ENCODE peak calls at places on chromosomes 13 and 19, in six cellular contexts. B, J, Q, D, E and M are unnamed samples.

GRCh38 chr13:93260591-93260990 is 34.0 kb downstream of the GPC6 start:
- DNase-seq in B (no peak), J (no peak), Q (no peak), D (no peak), E (no peak), M (no peak)

GRCh38 chr19:5799247-5800241 is 5.3 kb upstream of the NRTN start:
- DNase-seq in B (no peak), J (no peak), Q (no peak), D (no peak), E (no peak), M (no peak)

GRCh38 chr19:16873603-16874002 is 15.2 kb upstream of the F2RL3 start:
- DNase-seq in B (no peak), J (no peak), Q (no peak), D (no peak), E (no peak), M (no peak)

GRCh38 chr13:34038326-34039068 is 220.5 kb downstream of the RFC3 start:
- DNase-seq in B (no peak), J (no peak), Q (no peak), D (no peak), E (no peak), M (no peak)

GRCh38 chr19:3670796-3671679 is 29.2 kb downstream of the PIP5K1C start:
- DNase-seq in B (no peak), J (peak), Q (peak), D (peak), E (no peak), M (peak)

GRCh38 chr19:27676877-27677276 is 1536.1 kb downstream of the UQCRFS1 start:
- DNase-seq in B (no peak), J (no peak), Q (peak), D (no peak), E (no peak), M (no peak)

GRCh38 chr13:64985075-64985474 is 2245.1 kb downstream of the PCDH9 start:
- DNase-seq in B (no peak), J (no peak), Q (no peak), D (no peak), E (no peak), M (no peak)

GRCh38 chr13:83666126-83666525 is 216.1 kb downstream of the SLITRK1 start:
- DNase-seq in B (no peak), J (no peak), Q (no peak), D (no peak), E (no peak), M (no peak)

GRCh38 chr19:4523306-4524110 is 5.2 kb upstream of the PLIN4 start:
- DNase-seq in B (peak), J (no peak), Q (peak), D (no peak), E (peak), M (peak)

GRCh38 chr13:41919741-41920487 is 41.0 kb downstream of the VWA8 start:
- DNase-seq in B (no peak), J (no peak), Q (no peak), D (no peak), E (no peak), M (no peak)

GRCh38 chr19:3100331-3100730 is 6.2 kb downstream of the GNA11 start:
- DNase-seq in B (no peak), J (no peak), Q (no peak), D (no peak), E (no peak), M (no peak)

GRCh38 chr13:75299913-75300862 is 181.8 kb downstream of the TBC1D4 start:
- DNase-seq in B (no peak), J (no peak), Q (no peak), D (no peak), E (no peak), M (no peak)

GRCh38 chr13:29105779-29106178 is 285.6 kb downstream of the MTUS2 start:
- DNase-seq in B (no peak), J (no peak), Q (no peak), D (no peak), E (peak), M (no peak)

GRCh38 chr13:24623141-24623665 is 57.0 kb upstream of the ATP12A start:
- DNase-seq in B (no peak), J (no peak), Q (no peak), D (no peak), E (no peak), M (peak)

GRCh38 chr13:51644649-51645048 is 60.4 kb downstream of the WDFY2 start:
- DNase-seq in B (no peak), J (no peak), Q (no peak), D (no peak), E (no peak), M (no peak)

GRCh38 chr13:42140494-42140893 is 92.0 kb downstream of the DGKH start:
- DNase-seq in B (no peak), J (no peak), Q (no peak), D (no peak), E (no peak), M (no peak)

GRCh38 chr13:30739646-30740642 is 4.6 kb downstream of the ALOX5AP start:
- DNase-seq in B (peak), J (no peak), Q (no peak), D (no peak), E (no peak), M (no peak)

GRCh38 chr19:49852631-49853126 is 1.7 kb downstream of the PTOV1 start:
- DNase-seq in B (no peak), J (no peak), Q (no peak), D (no peak), E (no peak), M (no peak)

GRCh38 chr13:60047943-60048342 is 115.8 kb downstream of the DIAPH3 start:
- DNase-seq in B (no peak), J (no peak), Q (no peak), D (no peak), E (peak), M (no peak)

GRCh38 chr13:110014719-110015118 is 228.3 kb upstream of the IRS2 start:
- DNase-seq in B (no peak), J (no peak), Q (no peak), D (no peak), E (no peak), M (no peak)

GRCh38 chr13:79989251-79989661 is 351.7 kb downstream of the SPRY2 start:
- DNase-seq in B (no peak), J (no peak), Q (no peak), D (no peak), E (no peak), M (no peak)

DNA sequence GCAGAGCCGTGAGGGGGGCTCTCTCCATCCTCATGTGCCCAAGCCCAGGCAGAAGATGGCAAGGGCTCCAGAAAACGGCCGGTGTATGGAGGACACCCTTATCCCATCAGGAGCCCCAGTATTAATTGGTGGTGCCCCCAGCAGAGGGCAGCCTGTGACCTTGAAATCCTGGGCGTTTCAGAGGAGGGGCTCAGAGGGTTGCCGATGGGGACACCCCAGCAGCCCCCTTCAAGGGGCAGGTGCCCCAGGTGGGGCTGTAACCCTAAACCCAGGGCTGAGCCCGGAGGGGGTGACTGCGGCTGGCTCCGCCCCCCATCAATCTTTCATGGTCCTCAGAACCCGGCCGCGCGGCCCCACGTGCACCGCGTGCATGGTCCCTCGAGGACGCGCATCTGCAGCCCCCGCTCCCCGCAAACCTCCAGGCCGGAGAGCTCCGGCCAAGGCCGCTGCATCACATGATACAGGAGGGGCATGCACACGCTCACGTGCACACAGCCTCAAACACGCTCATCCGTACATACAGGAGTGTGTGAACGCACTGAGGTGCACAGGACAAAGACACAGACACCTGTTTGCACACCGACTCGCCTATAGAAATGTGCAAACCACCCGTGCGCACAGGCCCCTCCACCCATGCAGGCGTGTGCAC is 959 bp downstream of the RAB3A start:
- DNase-seq in B (no peak), J (no peak), Q (peak), D (peak), E (peak), M (no peak)
- H3K27ac ChIP-seq in B (peak), J (no peak), Q (no peak), D (peak), E (no peak), M (no peak)

GRCh38 chr19:14433454-14434156 is 499 bp downstream of the PKN1 start:
- DNase-seq in B (no peak), J (no peak), Q (peak), D (no peak), E (peak), M (peak)

GRCh38 chr19:14430712-14431111 is 2.4 kb upstream of the PKN1 start:
- DNase-seq in B (no peak), J (no peak), Q (no peak), D (no peak), E (no peak), M (no peak)

GRCh38 chr19:14434543-14435319 is 1.6 kb downstream of the PKN1 start:
- DNase-seq in B (no peak), J (peak), Q (peak), D (peak), E (no peak), M (no peak)

GRCh38 chr19:14434157-14434501 is 1.0 kb downstream of the PKN1 start:
- DNase-seq in B (no peak), J (no peak), Q (no peak), D (no peak), E (no peak), M (no peak)

DNA sequence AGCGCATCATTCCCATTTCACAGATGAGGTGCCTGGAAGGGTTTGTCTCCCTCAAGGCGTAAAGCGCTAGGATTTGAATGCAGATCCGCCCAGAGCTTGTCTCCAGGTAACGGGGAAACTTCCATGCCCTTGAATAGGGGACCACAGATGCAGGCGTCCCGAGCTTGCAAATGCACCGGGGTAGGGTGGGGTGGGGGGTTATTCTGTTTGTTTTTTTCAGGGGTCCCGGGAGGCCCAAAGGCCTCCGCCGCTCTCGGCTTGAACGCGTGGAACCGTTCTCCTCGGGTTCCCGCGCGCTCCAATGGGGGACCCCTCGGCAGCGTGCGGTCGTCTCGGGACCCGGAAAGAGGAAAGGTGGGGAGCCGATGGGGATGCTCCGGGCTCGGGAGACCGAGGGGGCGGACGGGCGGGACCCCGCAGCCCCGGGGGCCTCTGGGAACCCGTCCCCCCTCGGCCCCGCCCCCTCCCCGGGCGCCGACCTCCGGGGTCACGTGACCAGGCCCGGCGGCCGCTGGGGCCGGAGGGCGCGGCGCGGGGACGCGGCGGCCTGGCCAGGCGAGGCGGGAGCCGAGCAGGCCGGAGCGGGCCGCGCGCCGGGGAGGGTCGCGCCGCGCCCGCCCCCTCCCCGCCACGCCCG is at the start of gene PKN1:
- DNase-seq in B (no peak), J (no peak), Q (no peak), D (no peak), E (peak), M (peak)
- TF ChIP-seq POLR2AphosphoS5 in B (peak), J (no peak), Q (no peak), D (no peak), E (peak), M (peak)

GRCh38 chr19:13299838-13300237 is 149.6 kb downstream of the IER2 start:
- DNase-seq in B (no peak), J (no peak), Q (no peak), D (no peak), E (peak), M (no peak)
- TF ChIP-seq CTCF in B (no peak), J (no peak), Q (no peak), D (no peak), E (no peak), M (no peak)

GRCh38 chr19:19103167-19103566 is 35.1 kb downstream of the TMEM161A start:
- DNase-seq in B (peak), J (no peak), Q (no peak), D (no peak), E (no peak), M (no peak)
- H3K27ac ChIP-seq in B (peak), J (no peak), Q (no peak), D (no peak), E (no peak), M (no peak)

DNA sequence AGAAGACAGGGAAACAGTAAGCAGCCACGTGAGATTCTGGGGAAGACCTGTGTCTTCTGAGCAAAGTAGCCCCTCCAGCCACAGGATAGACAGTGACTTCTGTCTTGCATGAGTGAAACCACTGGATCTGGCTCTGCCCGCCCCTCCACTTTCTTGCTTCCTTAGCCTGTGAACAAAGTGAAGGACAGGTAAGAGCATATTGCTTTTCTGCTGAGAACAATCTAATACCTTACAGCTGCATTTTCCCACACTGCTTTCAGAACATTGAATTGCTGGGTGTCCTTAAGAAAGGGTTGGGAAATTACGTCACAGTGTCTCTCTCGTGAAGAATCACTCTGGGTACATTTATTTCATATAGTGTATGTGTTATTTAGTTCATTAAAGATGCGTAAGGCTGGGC is 11.1 kb downstream of the SLC25A15 start:
- DNase-seq in B (no peak), J (no peak), Q (no peak), D (no peak), E (no peak), M (no peak)
- TF ChIP-seq POLR2AphosphoS5 in B (no peak), J (no peak), Q (no peak), D (no peak), E (no peak), M (no peak)

DNA sequence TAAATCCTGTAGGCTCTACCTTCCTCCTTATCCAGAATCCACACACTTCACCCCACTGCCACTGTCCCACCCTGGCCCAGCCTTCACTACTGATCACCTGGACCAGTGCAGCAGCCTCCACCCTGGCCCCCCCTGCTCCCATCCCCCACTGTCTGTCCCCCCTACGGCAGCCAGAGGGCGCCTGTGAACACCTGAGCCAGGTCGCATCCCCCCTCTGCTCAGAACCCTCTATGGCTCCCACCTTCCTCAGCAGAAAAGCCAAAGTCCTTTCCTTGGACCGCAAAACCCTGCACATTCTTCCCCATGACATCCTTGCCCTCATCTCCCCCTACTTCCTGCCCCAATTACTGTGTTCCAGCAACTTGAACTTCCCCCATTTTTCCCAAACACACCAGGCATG is 20.6 kb downstream of the ELAVL3 start:
- DNase-seq in B (no peak), J (no peak), Q (no peak), D (no peak), E (no peak), M (no peak)
- TF ChIP-seq CTCF in B (peak), J (no peak), Q (no peak), D (no peak), E (peak), M (no peak)

GRCh38 chr13:114314074-114314912 is at the start of gene CHAMP1:
- DNase-seq in B (peak), J (peak), Q (peak), D (peak), E (peak), M (peak)
- H3K27ac ChIP-seq in B (peak), J (peak), Q (peak), D (peak), E (peak), M (peak)

GRCh38 chr13:100485265-100485664 is 103.3 kb downstream of the GGACT start:
- DNase-seq in B (no peak), J (no peak), Q (no peak), D (no peak), E (no peak), M (no peak)

GRCh38 chr13:100490692-100491091 is 97.9 kb downstream of the GGACT start:
- DNase-seq in B (peak), J (no peak), Q (no peak), D (no peak), E (peak), M (no peak)

GRCh38 chr13:100483836-100484381 is 104.7 kb downstream of the GGACT start:
- DNase-seq in B (no peak), J (no peak), Q (no peak), D (no peak), E (no peak), M (no peak)

GRCh38 chr13:100484708-100485107 is 103.9 kb downstream of the GGACT start:
- DNase-seq in B (no peak), J (no peak), Q (no peak), D (no peak), E (no peak), M (no peak)
- TF ChIP-seq POLR2AphosphoS5 in B (no peak), J (no peak), Q (no peak), D (no peak), E (no peak), M (no peak)

GRCh38 chr13:84894749-84895148 is 904.5 kb downstream of the SLITRK6 start:
- DNase-seq in B (no peak), J (no peak), Q (no peak), D (no peak), E (peak), M (no peak)
- TF ChIP-seq CTCF in B (no peak), J (no peak), Q (no peak), D (no peak), E (peak), M (no peak)